ENCODE peak calls at places on chromosomes 7 and 10, in six cellular contexts. K is A549, J is HepG2, X is GM12878, F is H1, G is K562. V is an unnamed sample.
A peak's percentile ranks its signal among the peaks of the same experiment; 100 is the strongest.

GRCh38 chr10:95536894-95537542 is 24.2 kb downstream of the SORBS1 start:
- DNase-seq in K (no peak), J (no peak), X (no peak), F (no peak), G (no peak), V (no peak)

GRCh38 chr7:139730746-139731612 is 46.8 kb downstream of the HIPK2 start:
- DNase-seq in K (no peak), J (no peak), X (no peak), F (no peak), G (no peak), V (no peak)

GRCh38 chr10:49394933-49395740 is 752 bp downstream of the DRGX start:
- DNase-seq in K (no peak), J (no peak), X (no peak), F (peak; percentile 78), G (no peak), V (peak; percentile 75)

GRCh38 chr7:212754-213153 is 20.4 kb downstream of the FAM20C start:
- DNase-seq in K (no peak), J (no peak), X (no peak), F (no peak), G (no peak), V (no peak)

GRCh38 chr10:23994459-23995046 is 214.4 kb upstream of the KIAA1217 start:
- DNase-seq in K (peak; percentile 15), J (peak; percentile 46), X (peak; percentile 5), F (peak; percentile 84), G (peak; percentile 61), V (peak; percentile 52)

GRCh38 chr10:102241444-102242117 is at the start of gene PITX3:
- DNase-seq in K (peak; percentile 96), J (peak; percentile 89), X (no peak), F (peak; percentile 96), G (peak; percentile 96), V (peak; percentile 99)

GRCh38 chr7:72336887-72337821 is 75.0 kb downstream of the CALN1 start:
- DNase-seq in K (no peak), J (no peak), X (no peak), F (peak; percentile 82), G (no peak), V (peak; percentile 36)

GRCh38 chr7:10977113-10977512 is 3.4 kb downstream of the PHF14 start:
- DNase-seq in K (no peak), J (no peak), X (no peak), F (no peak), G (no peak), V (no peak)

GRCh38 chr7:106812027-106812643 is 52.9 kb upstream of the PIK3CG start:
- DNase-seq in K (no peak), J (no peak), X (no peak), F (no peak), G (no peak), V (no peak)

GRCh38 chr10:26220901-26221300 is 4.3 kb downstream of the GAD2 start:
- DNase-seq in K (no peak), J (no peak), X (no peak), F (no peak), G (no peak), V (no peak)

GRCh38 chr7:2687338-2687869 is 598 bp upstream of the AMZ1 start:
- DNase-seq in K (no peak), J (no peak), X (no peak), F (peak; percentile 55), G (no peak), V (peak; percentile 93)

GRCh38 chr7:421056-421991 is 98.3 kb downstream of the PDGFA start:
- DNase-seq in K (no peak), J (no peak), X (no peak), F (peak; percentile 55), G (no peak), V (no peak)

GRCh38 chr7:30149640-30150272 is 15.0 kb downstream of the MTURN start:
- DNase-seq in K (no peak), J (no peak), X (no peak), F (no peak), G (no peak), V (no peak)

GRCh38 chr7:121499526-121500123 is 103.5 kb upstream of the FAM3C start:
- DNase-seq in K (no peak), J (no peak), X (no peak), F (no peak), G (no peak), V (no peak)

GRCh38 chr7:2632717-2633537 is 1.1 kb downstream of the TTYH3 start:
- DNase-seq in K (peak; percentile 57), J (no peak), X (no peak), F (no peak), G (no peak), V (peak; percentile 80)

GRCh38 chr7:5552123-5552522 is 128.5 kb upstream of the TNRC18 start:
- DNase-seq in K (no peak), J (no peak), X (no peak), F (no peak), G (peak; percentile 4), V (no peak)
- TF ChIP-seq CHD2 in K (no peak), J (no peak), X (no peak), F (no peak), G (no peak), V (no peak)

GRCh38 chr7:158252837-158253669 is 334.6 kb downstream of the PTPRN2 start:
- DNase-seq in K (no peak), J (no peak), X (no peak), F (peak; percentile 37), G (no peak), V (peak; percentile 11)
- TF ChIP-seq RAD21 in K (no peak), J (no peak), X (no peak), F (no peak), G (no peak), V (no peak)

GRCh38 chr10:72331575-72332422 is 22.9 kb downstream of the DNAJB12 start:
- DNase-seq in K (no peak), J (peak; percentile 91), X (peak; percentile 96), F (peak; percentile 88), G (no peak), V (peak; percentile 94)
- TF ChIP-seq CHD2 in K (no peak), J (no peak), X (peak; percentile 52), F (peak; percentile 15), G (no peak), V (peak; percentile 48)

GRCh38 chr10:93150289-93150688 is 76.6 kb downstream of the CYP26A1 start:
- DNase-seq in K (no peak), J (no peak), X (no peak), F (no peak), G (no peak), V (no peak)

GRCh38 chr10:93149761-93150160 is 76.1 kb downstream of the CYP26A1 start:
- DNase-seq in K (no peak), J (no peak), X (no peak), F (no peak), G (no peak), V (no peak)

GRCh38 chr10:93154531-93154930 is 80.8 kb downstream of the CYP26A1 start:
- DNase-seq in K (no peak), J (no peak), X (no peak), F (no peak), G (no peak), V (no peak)

GRCh38 chr10:93150990-93151547 is 77.4 kb downstream of the CYP26A1 start:
- DNase-seq in K (no peak), J (no peak), X (no peak), F (no peak), G (no peak), V (no peak)

GRCh38 chr10:93152136-93152535 is 78.4 kb downstream of the CYP26A1 start:
- DNase-seq in K (no peak), J (no peak), X (no peak), F (no peak), G (no peak), V (no peak)
- TF ChIP-seq RAD21 in K (no peak), J (no peak), X (no peak), F (no peak), G (no peak), V (no peak)

DNA sequence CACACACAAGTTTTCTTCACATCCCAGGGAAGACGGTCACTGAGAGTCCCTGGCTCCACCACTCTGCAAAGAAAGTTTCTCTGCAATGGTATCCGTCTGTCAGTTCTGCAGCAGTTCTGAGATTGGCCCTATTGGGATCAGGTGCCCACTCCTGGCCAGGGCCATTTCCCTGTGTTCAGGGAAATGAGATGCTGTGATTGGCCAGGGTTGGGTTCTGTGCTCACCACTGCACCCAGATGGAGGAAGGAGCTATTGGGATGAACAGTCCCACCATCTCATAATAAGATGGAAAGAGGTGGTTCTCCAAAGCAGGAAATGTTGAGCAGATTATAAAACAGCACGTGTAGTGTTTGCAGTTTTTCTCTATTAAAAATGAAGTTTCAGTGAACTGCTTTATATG is 13.3 kb upstream of the PIP4K2A start:
- DNase-seq in K (no peak), J (no peak), X (no peak), F (no peak), G (no peak), V (no peak)
- TF ChIP-seq CHD2 in K (no peak), J (no peak), X (no peak), F (no peak), G (no peak), V (no peak)

GRCh38 chr10:70418229-70418628 is 14.3 kb downstream of the EIF4EBP2 start:
- DNase-seq in K (no peak), J (no peak), X (no peak), F (no peak), G (no peak), V (no peak)
- TF ChIP-seq RAD21 in K (no peak), J (no peak), X (no peak), F (no peak), G (no peak), V (no peak)

DNA sequence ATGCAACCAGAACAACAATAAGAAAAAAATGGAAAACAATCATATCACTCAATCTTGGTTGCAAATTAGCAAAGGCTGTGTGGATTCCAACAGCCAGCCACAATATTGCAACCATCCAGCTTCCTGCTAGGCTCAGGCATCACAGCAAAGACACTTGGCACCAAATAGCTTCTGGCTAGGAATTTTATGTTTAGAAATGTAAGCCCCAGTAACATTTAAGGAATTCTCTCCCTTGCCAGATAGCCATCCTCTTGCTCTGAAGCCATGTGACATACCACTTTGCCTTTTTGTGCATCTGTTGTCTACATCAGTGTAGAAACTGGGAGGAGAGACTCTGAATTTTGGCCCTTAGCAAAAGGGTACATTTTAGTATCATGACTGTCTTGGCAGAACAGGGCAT is 22.2 kb downstream of the MKX start:
- DNase-seq in K (no peak), J (no peak), X (no peak), F (no peak), G (no peak), V (no peak)
- TF ChIP-seq CHD2 in K (no peak), J (no peak), X (no peak), F (no peak), G (no peak), V (no peak)